ENCODE peak calls at places on chromosome 15, in ten cellular contexts. F is transverse colon, X is prostate gland, R is upper lobe of left lung, D is ovary, Q is uterus, Y is endothelial cell of umbilical vein, S is A549, G is IMR-90, A is breast epithelium. M is an unnamed sample. For H3K4me1, the result is how much of the 10 kb centered on the place peaks cover.

GRCh38 chr15:90869601-90870353 is 1.4 kb downstream of the FURIN start:
- DNase-seq in G (peak), F (peak), S (peak), Y (peak), X (no peak), D (peak), R (peak), Q (peak), A (no peak), M (peak)

GRCh38 chr15:23564798-23565394 is 578 bp upstream of the MKRN3 start:
- DNase-seq in X (no peak), Q (no peak), F (no peak), G (no peak), D (no peak), Y (peak), A (no peak), R (no peak), S (no peak), M (no peak)

GRCh38 chr15:63045438-63046278 is 3.1 kb downstream of the TPM1 start:
- DNase-seq in Q (no peak), S (no peak), Y (peak), X (no peak), F (no peak), R (no peak), A (no peak), G (no peak), D (no peak), M (no peak)

GRCh38 chr15:92817339-92817886 is 82.7 kb upstream of the CHD2 start:
- DNase-seq in Y (no peak), D (no peak), R (no peak), X (no peak), F (no peak), Q (no peak), S (no peak), G (no peak), A (no peak), M (no peak)

GRCh38 chr15:28023933-28024888 is 74.9 kb downstream of the OCA2 start:
- DNase-seq in G (no peak), A (no peak), Y (no peak), S (no peak), D (no peak), R (peak), X (no peak), Q (no peak), F (no peak), M (no peak)

GRCh38 chr15:70802629-70803028 is 39.3 kb upstream of the UACA start:
- DNase-seq in D (no peak), G (peak), S (peak), A (no peak), Q (no peak), X (no peak), R (no peak), Y (peak), F (no peak), M (no peak)

GRCh38 chr15:28100516-28101195 is 1.5 kb upstream of the OCA2 start:
- DNase-seq in R (no peak), Y (no peak), F (no peak), A (no peak), Q (no peak), S (no peak), G (no peak), D (no peak), X (no peak), M (no peak)

GRCh38 chr15:92693922-92694331 is 38.4 kb upstream of the FAM174B start:
- DNase-seq in G (peak), X (no peak), A (no peak), Y (peak), S (peak), D (no peak), F (no peak), Q (no peak), R (no peak), M (no peak)

GRCh38 chr15:100601158-100601557 is 826 bp downstream of the LINS1 start:
- DNase-seq in F (no peak), S (no peak), X (no peak), A (no peak), Q (no peak), R (no peak), Y (peak), G (no peak), D (no peak), M (peak)

GRCh38 chr15:42118650-42119531 is 24.5 kb upstream of the PLA2G4D start:
- DNase-seq in D (no peak), F (peak), A (no peak), X (no peak), G (no peak), R (no peak), Q (no peak), Y (no peak), S (no peak), M (no peak)

GRCh38 chr15:77533530-77533929 is 99.2 kb downstream of the LINGO1 start:
- DNase-seq in R (no peak), Y (no peak), S (no peak), Q (no peak), D (no peak), G (no peak), F (no peak), X (no peak), A (no peak), M (no peak)

GRCh38 chr15:63277044-63277892 is at the start of gene APH1B:
- DNase-seq in G (peak), X (peak), D (peak), Q (peak), F (peak), Y (peak), R (peak), A (peak), S (peak), M (peak)

GRCh38 chr15:27670481-27670880 is 428.6 kb downstream of the OCA2 start:
- DNase-seq in G (no peak), A (no peak), Q (no peak), S (no peak), R (no peak), Y (no peak), F (no peak), X (no peak), D (no peak), M (no peak)

GRCh38 chr15:100919481-100920405 is 586 bp downstream of the LRRK1 start:
- DNase-seq in D (peak), X (no peak), Y (peak), S (peak), Q (no peak), A (no peak), G (peak), F (peak), R (peak), M (no peak)

GRCh38 chr15:48925714-48926223 is 38.0 kb downstream of the SHC4 start:
- DNase-seq in R (no peak), D (no peak), Y (peak), F (no peak), A (no peak), G (peak), S (peak), Q (no peak), X (no peak), M (peak)

GRCh38 chr15:101258238-101259144 is 6.6 kb upstream of the CHSY1 start:
- DNase-seq in Q (peak), D (peak), A (no peak), X (peak), S (peak), F (peak), G (peak), Y (peak), R (no peak), M (peak)

GRCh38 chr15:81293728-81294500 is 30.0 kb downstream of the STARD5 start:
- DNase-seq in R (no peak), D (no peak), X (no peak), Y (no peak), G (no peak), F (peak), Q (no peak), S (no peak), A (no peak), M (no peak)

GRCh38 chr15:71103102-71103676 is 12.1 kb upstream of the THSD4 start:
- DNase-seq in X (no peak), A (no peak), F (peak), S (peak), R (no peak), D (no peak), Q (no peak), G (peak), Y (peak), M (peak)

GRCh38 chr15:72141171-72142084 is 23.2 kb downstream of the SENP8 start:
- DNase-seq in S (no peak), F (no peak), R (no peak), Q (no peak), G (no peak), D (no peak), A (no peak), X (no peak), Y (peak), M (no peak)

GRCh38 chr15:36591534-36592411 is 12.3 kb downstream of the CDIN1 start:
- DNase-seq in Y (no peak), S (peak), A (no peak), D (no peak), Q (peak), X (no peak), R (no peak), F (no peak), G (no peak), M (no peak)

GRCh38 chr15:27017168-27017809 is 46.3 kb downstream of the GABRG3 start:
- DNase-seq in F (no peak), S (peak), G (peak), R (no peak), Q (no peak), X (peak), A (no peak), Y (peak), D (no peak), M (peak)

GRCh38 chr15:56772868-56773639 is 39.7 kb upstream of the ZNF280D start:
- DNase-seq in Q (no peak), Y (no peak), R (no peak), X (peak), D (no peak), G (peak), S (peak), A (no peak), F (no peak), M (no peak)

GRCh38 chr15:78981532-78982313 is 36.9 kb upstream of the CTSH start:
- DNase-seq in A (no peak), G (no peak), R (no peak), D (no peak), S (no peak), X (no peak), Y (no peak), Q (no peak), F (no peak), M (no peak)

GRCh38 chr15:76313731-76314130 is 2.5 kb upstream of the ETFA start:
- DNase-seq in X (no peak), S (peak), Q (no peak), A (no peak), F (no peak), D (no peak), G (no peak), R (peak), Y (no peak), M (no peak)

GRCh38 chr15:101213570-101213969 is 38.3 kb downstream of the CHSY1 start:
- DNase-seq in S (no peak), Y (no peak), X (no peak), F (no peak), G (no peak), A (no peak), Q (no peak), D (no peak), R (no peak), M (no peak)

GRCh38 chr15:43771816-43772215 is 5.0 kb downstream of the ELL3 start:
- DNase-seq in F (no peak), R (no peak), Y (no peak), A (no peak), D (no peak), G (no peak), X (no peak), S (no peak), Q (no peak), M (no peak)

GRCh38 chr15:98562361-98562791 is 86.0 kb upstream of the IGF1R start:
- DNase-seq in Y (no peak), Q (no peak), D (no peak), S (no peak), A (no peak), X (peak), R (peak), G (no peak), F (peak), M (no peak)

GRCh38 chr15:84773716-84774115 is 25.3 kb downstream of the ZNF592 start:
- DNase-seq in Q (no peak), G (no peak), Y (no peak), S (no peak), F (no peak), R (no peak), X (no peak), A (no peak), D (no peak), M (no peak)

GRCh38 chr15:92623435-92623834 is 32.1 kb downstream of the FAM174B start:
- DNase-seq in X (no peak), D (no peak), A (no peak), R (no peak), Y (no peak), S (no peak), Q (no peak), G (no peak), F (peak), M (peak)

GRCh38 chr15:80072285-80072684 is 12.8 kb downstream of the ZFAND6 start:
- DNase-seq in Y (peak), A (no peak), G (peak), S (peak), R (no peak), D (no peak), Q (no peak), X (peak), F (no peak), M (no peak)
- H3K4me1 ChIP-seq in Y (under half), A (under half), G (under half), S (half or more), R (under half), D (under half), Q (under half), X (under half), F (under half), M (half or more)

GRCh38 chr15:66007663-66008262 is 138.5 kb downstream of the RAB11A start:
- DNase-seq in G (no peak), F (no peak), A (no peak), Y (no peak), Q (no peak), R (no peak), S (no peak), D (no peak), X (no peak), M (no peak)
- TF ChIP-seq CTCF in G (no peak), F (no peak), A (no peak), Y (no peak), Q (no peak), R (no peak), S (no peak), D (no peak), X (no peak), M (no peak)

GRCh38 chr15:95475067-95475466 is 855.4 kb upstream of the NR2F2 start:
- DNase-seq in R (no peak), G (no peak), S (no peak), A (no peak), D (no peak), F (no peak), X (no peak), Y (no peak), Q (no peak), M (no peak)
- TF ChIP-seq POLR2A in R (no peak), G (no peak), S (no peak), A (no peak), D (no peak), F (no peak), X (no peak), Y (no peak), Q (no peak), M (no peak)

DNA sequence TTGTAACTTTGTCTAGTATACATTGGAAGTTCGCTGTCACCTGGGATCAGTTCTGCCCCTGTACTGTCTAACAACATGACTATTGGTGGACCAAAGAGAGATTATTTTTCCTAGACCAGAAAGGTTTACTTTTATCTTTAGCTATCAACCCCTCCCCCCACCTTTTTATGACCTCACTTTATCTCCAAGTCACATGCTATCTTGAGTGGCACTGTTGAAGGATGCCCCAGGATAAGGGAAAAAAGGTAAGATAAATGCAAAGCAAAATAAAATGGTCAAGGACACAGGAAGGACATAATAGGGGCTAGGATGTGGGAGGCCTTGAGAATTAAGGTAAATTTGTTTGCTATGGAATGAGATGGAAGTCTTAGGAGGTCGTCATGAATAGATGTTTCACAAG is 996 bp upstream of the ZNF609 start:
- DNase-seq in R (no peak), A (no peak), G (no peak), F (no peak), Q (no peak), D (no peak), Y (no peak), S (no peak), X (no peak), M (no peak)
- H3K4me1 ChIP-seq in R (half or more), A (under half), G (under half), F (under half), Q (under half), D (under half), Y (under half), S (under half), X (under half), M (under half)

GRCh38 chr15:29747837-29748417 is 74.3 kb downstream of the TJP1 start:
- DNase-seq in F (no peak), Y (peak), A (no peak), S (peak), D (no peak), R (no peak), G (peak), X (no peak), Q (no peak), M (no peak)
- TF ChIP-seq CTCF in F (peak), Y (peak), A (no peak), S (peak), D (no peak), R (peak), G (peak), X (peak), Q (peak), M (peak)

GRCh38 chr15:31365655-31366127 is 39.1 kb downstream of the KLF13 start:
- DNase-seq in F (peak), Q (peak), A (peak), G (peak), Y (no peak), X (peak), D (peak), R (peak), S (no peak), M (peak)
- TF ChIP-seq POLR2A in F (peak), Q (peak), A (no peak), G (no peak), Y (no peak), X (peak), D (peak), R (peak), S (no peak), M (peak)

GRCh38 chr15:68629519-68630204 is 50.9 kb downstream of the CORO2B start:
- DNase-seq in R (no peak), D (no peak), X (no peak), G (no peak), Y (no peak), A (no peak), Q (no peak), F (no peak), S (no peak), M (no peak)

GRCh38 chr15:68632101-68632500 is 53.3 kb downstream of the CORO2B start:
- DNase-seq in D (no peak), F (no peak), X (no peak), Q (no peak), R (no peak), S (no peak), A (no peak), Y (no peak), G (no peak), M (no peak)

GRCh38 chr15:68631621-68632051 is 52.8 kb downstream of the CORO2B start:
- DNase-seq in F (no peak), Q (no peak), R (no peak), S (no peak), G (no peak), D (no peak), Y (no peak), A (no peak), X (no peak), M (no peak)

GRCh38 chr15:68630836-68631235 is 52.0 kb downstream of the CORO2B start:
- DNase-seq in Y (no peak), R (no peak), G (no peak), F (no peak), X (no peak), S (no peak), Q (no peak), D (no peak), A (no peak), M (no peak)

GRCh38 chr15:68630205-68630555 is 51.4 kb downstream of the CORO2B start:
- DNase-seq in F (no peak), D (no peak), Q (no peak), Y (no peak), X (no peak), A (no peak), G (no peak), R (no peak), S (no peak), M (no peak)
- H3K4me1 ChIP-seq in F (under half), D (under half), Q (under half), Y (under half), X (under half), A (under half), G (under half), R (under half), S (under half), M (under half)

GRCh38 chr15:51801391-51801835 is 28.0 kb upstream of the TMOD3 start:
- DNase-seq in G (peak), F (no peak), D (no peak), A (no peak), Y (peak), X (no peak), S (peak), R (no peak), Q (no peak), M (peak)
- TF ChIP-seq CTCF in G (peak), F (peak), D (no peak), A (no peak), Y (peak), X (no peak), S (peak), R (no peak), Q (peak), M (peak)

GRCh38 chr15:60396964-60397771 is 618 bp downstream of the ANXA2 start:
- DNase-seq in R (peak), S (peak), D (peak), F (peak), A (peak), G (peak), Q (peak), Y (no peak), X (peak), M (peak)
- TF ChIP-seq POLR2A in R (peak), S (peak), D (peak), F (peak), A (peak), G (no peak), Q (no peak), Y (no peak), X (peak), M (peak)

M was measured in adrenal gland.